ENCODE peak calls at places on chromosomes 5 and 9, in four cellular contexts. B, V, R and Q are unnamed samples.

GRCh38 chr9:114408646-114409045 is 20.9 kb upstream of the AKNA start:
- DNase-seq in B (no peak), V (no peak), R (no peak), Q (no peak)

GRCh38 chr9:84381508-84381907 is 41.0 kb upstream of the SLC28A3 start:
- DNase-seq in B (no peak), V (no peak), R (no peak), Q (no peak)

GRCh38 chr5:52786937-52787599 is 648 bp upstream of the ITGA1 start:
- DNase-seq in B (no peak), V (peak), R (no peak), Q (peak)

GRCh38 chr9:127520941-127521918 is 69.9 kb downstream of the LRSAM1 start:
- DNase-seq in B (no peak), V (no peak), R (no peak), Q (peak)

GRCh38 chr5:117295941-117296340 is 721.3 kb upstream of the SEMA6A start:
- DNase-seq in B (no peak), V (no peak), R (no peak), Q (no peak)

GRCh38 chr5:142317673-142318261 is 7.1 kb downstream of the SPRY4 start:
- DNase-seq in B (no peak), V (no peak), R (no peak), Q (no peak)

GRCh38 chr5:174222891-174223290 is 177.4 kb downstream of the NSG2 start:
- DNase-seq in B (no peak), V (no peak), R (no peak), Q (peak)

GRCh38 chr9:137428841-137429545 is 5.8 kb downstream of the NOXA1 start:
- DNase-seq in B (no peak), V (no peak), R (no peak), Q (no peak)

GRCh38 chr9:136848393-136849037 is 694 bp upstream of the PHPT1 start:
- DNase-seq in B (peak), V (peak), R (no peak), Q (peak)

GRCh38 chr9:69093471-69094103 is 58.0 kb downstream of the FXN start:
- DNase-seq in B (no peak), V (no peak), R (no peak), Q (no peak)

GRCh38 chr5:99037668-99038067 is 108.9 kb upstream of the CHD1 start:
- DNase-seq in B (no peak), V (peak), R (no peak), Q (peak)

GRCh38 chr5:110354341-110354740 is 372.1 kb downstream of the TMEM232 start:
- DNase-seq in B (no peak), V (no peak), R (no peak), Q (no peak)

GRCh38 chr5:3186711-3187450 is 408.8 kb upstream of the IRX1 start:
- DNase-seq in B (no peak), V (no peak), R (no peak), Q (no peak)

GRCh38 chr5:124402144-124402581 is 344.3 kb downstream of the ZNF608 start:
- DNase-seq in B (no peak), V (no peak), R (no peak), Q (no peak)

GRCh38 chr9:129669141-129669718 is 3.8 kb downstream of the PRRX2 start:
- DNase-seq in B (peak), V (no peak), R (no peak), Q (no peak)

GRCh38 chr5:133128066-133128465 is 76.3 kb downstream of the HSPA4 start:
- DNase-seq in B (no peak), V (no peak), R (no peak), Q (no peak)

GRCh38 chr9:78973906-78974305 is 597.9 kb upstream of the TLE4 start:
- DNase-seq in B (no peak), V (no peak), R (no peak), Q (no peak)

GRCh38 chr5:176501333-176501732 is 35.9 kb downstream of the RNF44 start:
- DNase-seq in B (no peak), V (no peak), R (no peak), Q (no peak)

GRCh38 chr5:97009212-97009898 is 73.5 kb downstream of the LNPEP start:
- DNase-seq in B (peak), V (no peak), R (peak), Q (no peak)

GRCh38 chr5:14153932-14154646 is 10.9 kb downstream of the TRIO start:
- DNase-seq in B (no peak), V (no peak), R (no peak), Q (peak)

GRCh38 chr5:75656311-75657003 is 45.2 kb downstream of the ANKDD1B start:
- DNase-seq in B (no peak), V (no peak), R (no peak), Q (no peak)

GRCh38 chr9:89606567-89607311 is 1.9 kb downstream of the GADD45G start:
- DNase-seq in B (peak), V (no peak), R (no peak), Q (peak)

GRCh38 chr5:32311404-32312193 is 1.1 kb downstream of the MTMR12 start:
- DNase-seq in B (no peak), V (no peak), R (no peak), Q (no peak)

GRCh38 chr9:131252120-131252519 is 24.2 kb downstream of the FAM78A start:
- DNase-seq in B (no peak), V (no peak), R (no peak), Q (no peak)

GRCh38 chr5:37189355-37189754 is 59.8 kb downstream of the CPLANE1 start:
- DNase-seq in B (no peak), V (no peak), R (no peak), Q (no peak)

GRCh38 chr5:82820958-82821880 is 256.0 kb downstream of the TMEM167A start:
- DNase-seq in B (no peak), V (no peak), R (no peak), Q (no peak)

GRCh38 chr5:6542421-6543345 is 90.2 kb downstream of the NSUN2 start:
- DNase-seq in B (no peak), V (no peak), R (no peak), Q (no peak)

GRCh38 chr9:98861881-98862501 is 54.5 kb downstream of the GALNT12 start:
- DNase-seq in B (no peak), V (no peak), R (no peak), Q (no peak)

GRCh38 chr9:81588148-81588874 is 101.0 kb downstream of the TLE1 start:
- DNase-seq in B (no peak), V (peak), R (no peak), Q (no peak)

GRCh38 chr9:97109194-97109811 is 70.4 kb upstream of the CTSV start:
- DNase-seq in B (peak), V (peak), R (peak), Q (peak)
- TF ChIP-seq ATF2 in B (no peak), V (no peak), R (no peak), Q (no peak)

GRCh38 chr5:1202026-1202797 is 817 bp downstream of the SLC6A19 start:
- DNase-seq in B (no peak), V (no peak), R (no peak), Q (no peak)
- TF ChIP-seq CBFB in B (no peak), V (no peak), R (no peak), Q (no peak)

DNA sequence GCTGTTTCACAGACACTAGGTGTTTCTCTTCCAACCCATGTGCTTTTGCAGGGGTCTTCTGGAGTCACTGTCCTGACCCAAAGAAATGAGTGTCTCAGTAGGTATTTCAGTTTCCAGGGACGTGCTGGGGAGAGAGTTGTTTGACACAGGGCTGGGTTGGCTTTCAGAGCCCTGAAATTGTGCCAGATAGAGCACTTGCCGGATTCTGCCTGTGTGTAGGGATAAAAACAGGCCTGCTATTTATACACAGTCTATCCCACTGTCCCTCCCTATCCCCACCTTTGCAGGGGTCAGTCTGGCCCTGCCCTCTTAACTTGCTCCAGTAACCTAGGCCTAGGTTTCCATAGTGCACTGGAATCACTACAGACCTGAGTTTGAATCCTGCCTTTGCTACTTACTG is 979 bp upstream of the HBEGF start:
- DNase-seq in B (no peak), V (no peak), R (no peak), Q (no peak)
- TF ChIP-seq ATF3 in B (no peak), V (no peak), R (no peak), Q (no peak)

DNA sequence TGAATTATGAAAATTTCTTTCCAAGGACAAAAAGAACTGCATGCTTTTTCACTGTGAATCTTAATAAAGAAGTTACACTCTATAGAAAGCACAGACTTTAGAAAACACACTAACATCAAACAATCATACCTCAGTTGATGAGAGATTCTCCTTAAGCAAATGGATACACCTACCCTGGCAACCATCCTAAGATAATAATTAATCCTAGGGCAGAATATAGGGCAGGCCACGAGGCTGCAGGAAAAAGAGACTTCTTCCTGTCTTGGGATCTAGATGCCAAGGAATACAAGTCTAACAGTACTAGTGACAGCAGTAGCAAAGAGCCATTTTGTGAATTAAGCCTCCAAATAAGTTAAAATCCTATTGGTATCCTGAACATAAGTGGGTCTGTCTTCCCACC is 395.4 kb downstream of the EFNA5 start:
- DNase-seq in B (no peak), V (no peak), R (no peak), Q (no peak)
- TF ChIP-seq ATF2 in B (no peak), V (no peak), R (no peak), Q (no peak)

GRCh38 chr9:70438341-70438924 is 24.0 kb upstream of the KLF9 start:
- DNase-seq in B (peak), V (peak), R (no peak), Q (no peak)

GRCh38 chr9:70439991-70440706 is 25.7 kb upstream of the KLF9 start:
- DNase-seq in B (no peak), V (no peak), R (no peak), Q (no peak)

GRCh38 chr9:70441622-70442021 is 27.2 kb upstream of the KLF9 start:
- DNase-seq in B (no peak), V (peak), R (no peak), Q (no peak)

GRCh38 chr9:70435948-70436347 is 21.5 kb upstream of the KLF9 start:
- DNase-seq in B (no peak), V (no peak), R (no peak), Q (no peak)
- TF ChIP-seq CBFB in B (no peak), V (no peak), R (no peak), Q (no peak)

DNA sequence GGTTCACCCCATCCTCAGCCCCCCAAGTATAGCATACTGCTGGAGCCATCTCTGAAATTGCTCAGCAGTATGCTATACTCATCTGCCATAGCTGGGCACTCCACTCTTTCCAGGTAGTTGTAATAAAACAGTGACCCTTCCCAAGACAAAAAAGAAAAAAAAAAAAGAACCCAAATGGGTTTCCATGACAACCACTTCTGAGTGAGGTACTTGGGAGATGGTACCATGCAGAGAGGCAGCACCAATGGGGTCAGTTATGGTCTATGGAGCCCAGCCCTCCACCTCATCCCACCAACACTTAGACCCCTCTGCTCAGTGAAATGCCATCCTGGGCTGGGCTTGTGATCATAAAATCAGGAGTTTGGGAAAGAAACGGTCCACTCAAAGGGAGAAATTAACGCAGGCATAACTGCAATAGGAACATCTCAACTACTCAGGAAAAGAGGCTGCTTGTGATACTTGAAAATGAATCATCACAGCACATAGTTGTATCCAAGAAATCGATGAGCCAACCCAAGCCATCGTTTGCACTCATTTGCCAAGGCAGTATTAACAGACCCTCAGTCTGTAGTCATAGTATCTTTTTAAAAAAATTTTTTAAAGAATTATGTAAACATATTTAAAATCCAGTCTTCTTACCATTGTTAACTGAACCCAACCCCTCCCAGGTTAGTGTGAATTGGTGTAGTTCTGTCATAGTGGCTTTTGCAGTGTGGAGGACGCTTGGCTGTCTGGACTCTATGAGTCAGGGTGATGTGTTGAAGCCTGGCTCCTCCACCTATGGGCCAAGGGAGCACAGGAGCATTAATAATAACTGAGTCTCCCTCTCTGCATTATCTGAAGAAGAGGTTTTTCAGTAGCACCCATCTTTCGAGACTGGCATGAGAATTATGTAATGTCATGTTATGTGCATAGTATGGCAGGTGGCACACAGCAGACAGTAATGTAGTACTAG is 402.7 kb downstream of the SPOCK1 start:
- DNase-seq in B (no peak), V (no peak), R (no peak), Q (no peak)
- TF ChIP-seq ATF3 in B (no peak), V (no peak), R (no peak), Q (no peak)

DNA sequence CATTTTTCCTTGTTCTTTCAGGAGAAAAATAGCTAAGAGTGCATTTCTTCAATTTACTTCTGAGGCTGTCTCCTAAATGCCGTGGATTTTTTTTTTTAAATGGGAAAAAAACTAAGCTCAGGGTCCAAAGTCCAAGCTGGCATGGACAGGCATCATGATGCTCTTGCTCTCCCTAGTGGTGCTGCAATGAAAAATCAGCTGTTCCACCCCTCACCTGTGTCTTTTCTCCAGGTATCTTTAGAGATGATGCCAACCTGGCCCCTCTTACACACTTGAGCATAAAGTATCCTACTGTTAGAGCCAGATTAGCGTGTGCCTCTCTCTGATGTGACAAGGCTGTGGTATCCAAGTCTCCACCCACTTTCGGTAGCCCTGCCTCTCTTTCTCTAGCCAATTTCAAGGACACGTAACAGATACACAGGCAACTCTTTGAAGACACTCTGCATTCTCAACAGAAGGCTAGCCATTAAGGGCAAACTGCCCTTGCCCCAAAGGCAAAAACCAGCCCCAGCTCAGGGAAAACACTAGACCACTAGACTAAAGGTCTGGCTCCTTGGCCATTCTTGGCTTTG is 208.8 kb downstream of the SAXO1 start:
- DNase-seq in B (no peak), V (peak), R (no peak), Q (no peak)
- TF ChIP-seq ATF2 in B (no peak), V (no peak), R (no peak), Q (no peak)